ENCODE peak calls at places on chromosomes 3 and 15, in five cellular contexts. One of them, this sample, is unnamed.
A peak's percentile ranks its signal among the peaks of the same experiment; 100 is the strongest.

GRCh38 chr3:138186803-138187295 is 252 bp upstream of the ARMC8 start:
- DNase-seq in psoas muscle: peak; percentile 96
- DNase-seq in activated B cell treated with CpG ODN at 0.5 μM for 24 hours: no peak
- DNase-seq in heart left ventricle: peak; percentile 94
- DNase-seq in H9: peak; percentile 87
- DNase-seq in this sample: peak; percentile 89

GRCh38 chr3:77539014-77539413 is 499.1 kb downstream of the ROBO2 start:
- DNase-seq in activated B cell treated with CpG ODN at 0.5 μM for 24 hours: no peak
- DNase-seq in H9: no peak
- DNase-seq in psoas muscle: no peak
- DNase-seq in heart left ventricle: no peak
- DNase-seq in this sample: no peak

GRCh38 chr3:50410593-50411139 is 51.3 kb upstream of the TMEM115 start:
- DNase-seq in psoas muscle: no peak
- DNase-seq in heart left ventricle: no peak
- DNase-seq in activated B cell treated with CpG ODN at 0.5 μM for 24 hours: no peak
- DNase-seq in H9: no peak
- DNase-seq in this sample: no peak

GRCh38 chr3:87161486-87161885 is 65.6 kb upstream of the CHMP2B start:
- DNase-seq in activated B cell treated with CpG ODN at 0.5 μM for 24 hours: no peak
- DNase-seq in H9: no peak
- DNase-seq in heart left ventricle: no peak
- DNase-seq in psoas muscle: no peak
- DNase-seq in this sample: no peak

GRCh38 chr15:82137261-82137660 is 91.4 kb upstream of the MEX3B start:
- DNase-seq in heart left ventricle: no peak
- DNase-seq in H9: no peak
- DNase-seq in psoas muscle: no peak
- DNase-seq in activated B cell treated with CpG ODN at 0.5 μM for 24 hours: no peak
- DNase-seq in this sample: no peak

GRCh38 chr3:53566450-53567145 is 72.2 kb downstream of the CACNA1D start:
- DNase-seq in H9: no peak
- DNase-seq in activated B cell treated with CpG ODN at 0.5 μM for 24 hours: no peak
- DNase-seq in heart left ventricle: no peak
- DNase-seq in psoas muscle: no peak
- DNase-seq in this sample: no peak

GRCh38 chr15:39270221-39270835 is 310.6 kb upstream of the THBS1 start:
- DNase-seq in psoas muscle: no peak
- DNase-seq in H9: no peak
- DNase-seq in heart left ventricle: no peak
- DNase-seq in activated B cell treated with CpG ODN at 0.5 μM for 24 hours: no peak
- DNase-seq in this sample: no peak

GRCh38 chr15:73283341-73283962 is 85.3 kb downstream of the HCN4 start:
- DNase-seq in psoas muscle: no peak
- DNase-seq in H9: no peak
- DNase-seq in activated B cell treated with CpG ODN at 0.5 μM for 24 hours: no peak
- DNase-seq in heart left ventricle: no peak
- DNase-seq in this sample: no peak

GRCh38 chr3:2921903-2922302 is 188.3 kb downstream of the IL5RA start:
- DNase-seq in activated B cell treated with CpG ODN at 0.5 μM for 24 hours: no peak
- DNase-seq in psoas muscle: no peak
- DNase-seq in H9: no peak
- DNase-seq in heart left ventricle: no peak
- DNase-seq in this sample: no peak

GRCh38 chr3:98596087-98596486 is 2.7 kb upstream of the CPOX start:
- DNase-seq in H9: no peak
- DNase-seq in activated B cell treated with CpG ODN at 0.5 μM for 24 hours: no peak
- DNase-seq in psoas muscle: no peak
- DNase-seq in heart left ventricle: no peak
- DNase-seq in this sample: no peak

GRCh38 chr15:70875001-70875782 is 17.0 kb downstream of the THAP10 start:
- DNase-seq in H9: no peak
- DNase-seq in heart left ventricle: no peak
- DNase-seq in activated B cell treated with CpG ODN at 0.5 μM for 24 hours: no peak
- DNase-seq in psoas muscle: no peak
- DNase-seq in this sample: no peak

GRCh38 chr3:10017636-10018292 is 8.5 kb upstream of the FANCD2 start:
- DNase-seq in psoas muscle: no peak
- DNase-seq in heart left ventricle: no peak
- DNase-seq in activated B cell treated with CpG ODN at 0.5 μM for 24 hours: no peak
- DNase-seq in H9: no peak
- DNase-seq in this sample: no peak

GRCh38 chr3:106167728-106168127 is 298.9 kb upstream of the CBLB start:
- DNase-seq in H9: no peak
- DNase-seq in heart left ventricle: no peak
- DNase-seq in psoas muscle: no peak
- DNase-seq in activated B cell treated with CpG ODN at 0.5 μM for 24 hours: no peak
- DNase-seq in this sample: no peak

GRCh38 chr3:94776401-94776915 is 713.6 kb downstream of the NSUN3 start:
- DNase-seq in psoas muscle: no peak
- DNase-seq in heart left ventricle: no peak
- DNase-seq in activated B cell treated with CpG ODN at 0.5 μM for 24 hours: no peak
- DNase-seq in H9: no peak
- DNase-seq in this sample: no peak

GRCh38 chr15:50542051-50542450 is 4.4 kb downstream of the USP50 start:
- DNase-seq in heart left ventricle: no peak
- DNase-seq in activated B cell treated with CpG ODN at 0.5 μM for 24 hours: no peak
- DNase-seq in H9: no peak
- DNase-seq in psoas muscle: no peak
- DNase-seq in this sample: no peak

GRCh38 chr15:54088837-54089236 is 110.6 kb downstream of the UNC13C start:
- DNase-seq in H9: no peak
- DNase-seq in heart left ventricle: no peak
- DNase-seq in psoas muscle: no peak
- DNase-seq in activated B cell treated with CpG ODN at 0.5 μM for 24 hours: no peak
- DNase-seq in this sample: no peak

GRCh38 chr3:101310580-101311375 is 9.6 kb downstream of the IMPG2 start:
- DNase-seq in activated B cell treated with CpG ODN at 0.5 μM for 24 hours: no peak
- DNase-seq in heart left ventricle: no peak
- DNase-seq in psoas muscle: no peak
- DNase-seq in H9: no peak
- DNase-seq in this sample: no peak

GRCh38 chr15:51931638-51932037 is 39.9 kb downstream of the LEO1 start:
- DNase-seq in psoas muscle: no peak
- DNase-seq in heart left ventricle: no peak
- DNase-seq in H9: no peak
- DNase-seq in activated B cell treated with CpG ODN at 0.5 μM for 24 hours: no peak
- DNase-seq in this sample: no peak

GRCh38 chr3:64393193-64393592 is 167.9 kb upstream of the PRICKLE2 start:
- DNase-seq in H9: no peak
- DNase-seq in activated B cell treated with CpG ODN at 0.5 μM for 24 hours: no peak
- DNase-seq in heart left ventricle: no peak
- DNase-seq in psoas muscle: no peak
- DNase-seq in this sample: no peak

GRCh38 chr3:124272611-124273151 is 280.8 kb upstream of the ROPN1 start:
- DNase-seq in H9: no peak
- DNase-seq in activated B cell treated with CpG ODN at 0.5 μM for 24 hours: no peak
- DNase-seq in heart left ventricle: no peak
- DNase-seq in psoas muscle: no peak
- DNase-seq in this sample: no peak

GRCh38 chr3:67094769-67095168 is 96.7 kb downstream of the KBTBD8 start:
- DNase-seq in psoas muscle: no peak
- DNase-seq in heart left ventricle: no peak
- DNase-seq in activated B cell treated with CpG ODN at 0.5 μM for 24 hours: no peak
- DNase-seq in H9: no peak
- DNase-seq in this sample: no peak

GRCh38 chr15:76229266-76229665 is 82.0 kb downstream of the ETFA start:
- DNase-seq in psoas muscle: no peak
- DNase-seq in heart left ventricle: no peak
- DNase-seq in H9: no peak
- DNase-seq in activated B cell treated with CpG ODN at 0.5 μM for 24 hours: no peak
- DNase-seq in this sample: no peak
- TF ChIP-seq CTCF in psoas muscle: no peak
- TF ChIP-seq CTCF in heart left ventricle: no peak
- TF ChIP-seq CTCF in H9: no peak
- TF ChIP-seq CTCF in activated B cell treated with CpG ODN at 0.5 μM for 24 hours: no peak
- TF ChIP-seq CTCF in this sample: no peak

GRCh38 chr15:92050220-92050898 is 196.9 kb downstream of the SLCO3A1 start:
- DNase-seq in activated B cell treated with CpG ODN at 0.5 μM for 24 hours: no peak
- DNase-seq in H9: no peak
- DNase-seq in psoas muscle: no peak
- DNase-seq in heart left ventricle: no peak
- DNase-seq in this sample: no peak

GRCh38 chr15:92056875-92057274 is 203.4 kb downstream of the SLCO3A1 start:
- DNase-seq in H9: no peak
- DNase-seq in activated B cell treated with CpG ODN at 0.5 μM for 24 hours: no peak
- DNase-seq in heart left ventricle: no peak
- DNase-seq in psoas muscle: no peak
- DNase-seq in this sample: no peak

GRCh38 chr15:92051726-92052125 is 198.2 kb downstream of the SLCO3A1 start:
- DNase-seq in heart left ventricle: no peak
- DNase-seq in H9: no peak
- DNase-seq in activated B cell treated with CpG ODN at 0.5 μM for 24 hours: no peak
- DNase-seq in psoas muscle: no peak
- DNase-seq in this sample: no peak

GRCh38 chr15:92049290-92050008 is 195.9 kb downstream of the SLCO3A1 start:
- DNase-seq in psoas muscle: no peak
- DNase-seq in heart left ventricle: no peak
- DNase-seq in H9: no peak
- DNase-seq in activated B cell treated with CpG ODN at 0.5 μM for 24 hours: no peak
- DNase-seq in this sample: no peak

DNA sequence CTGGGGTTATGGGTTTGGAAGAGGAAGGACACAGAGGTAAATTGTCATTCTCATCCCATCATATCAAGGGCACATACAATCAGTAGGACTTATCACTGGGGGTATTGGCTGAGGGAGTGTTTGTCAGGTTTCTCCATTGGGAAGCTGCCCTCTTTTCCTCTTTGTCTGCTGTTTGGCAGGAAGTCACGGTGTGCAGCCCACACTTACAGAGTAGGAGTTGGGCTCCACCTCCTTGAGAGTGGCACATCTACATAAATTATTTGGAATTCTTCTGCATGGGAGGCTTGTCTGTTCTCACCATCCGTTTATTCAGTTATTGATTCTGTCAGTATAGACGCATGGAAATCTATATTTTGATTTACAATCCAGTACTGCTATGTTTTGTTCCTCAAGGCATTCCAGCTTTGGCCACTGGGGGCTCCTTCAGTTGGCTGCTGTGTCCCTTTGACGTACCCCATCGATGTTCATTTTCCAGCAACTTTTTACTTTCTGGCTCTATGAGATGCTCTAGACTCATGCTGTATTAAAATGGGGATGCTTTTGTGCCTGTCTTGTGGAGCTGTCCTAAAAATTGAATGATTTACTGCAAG is 200.3 kb downstream of the SLCO3A1 start:
- DNase-seq in H9: no peak
- DNase-seq in heart left ventricle: no peak
- DNase-seq in psoas muscle: no peak
- DNase-seq in activated B cell treated with CpG ODN at 0.5 μM for 24 hours: no peak
- DNase-seq in this sample: no peak
- TF ChIP-seq CTCF in H9: peak; percentile 71
- TF ChIP-seq CTCF in heart left ventricle: no peak
- TF ChIP-seq CTCF in psoas muscle: peak; percentile 5
- TF ChIP-seq CTCF in activated B cell treated with CpG ODN at 0.5 μM for 24 hours: no peak
- TF ChIP-seq CTCF in this sample: peak; percentile 45

GRCh38 chr3:125374996-125375941 is at the start of gene ZNF148:
- DNase-seq in heart left ventricle: peak; percentile 97
- DNase-seq in H9: peak; percentile 90
- DNase-seq in activated B cell treated with CpG ODN at 0.5 μM for 24 hours: peak; percentile 92
- DNase-seq in psoas muscle: peak; percentile 95
- DNase-seq in this sample: peak; percentile 83
- TF ChIP-seq CTCF in heart left ventricle: peak; percentile 9
- TF ChIP-seq CTCF in H9: no peak
- TF ChIP-seq CTCF in activated B cell treated with CpG ODN at 0.5 μM for 24 hours: no peak
- TF ChIP-seq CTCF in psoas muscle: no peak
- TF ChIP-seq CTCF in this sample: no peak

GRCh38 chr3:193593666-193594025 is 638 bp downstream of the OPA1 start:
- DNase-seq in activated B cell treated with CpG ODN at 0.5 μM for 24 hours: no peak
- DNase-seq in psoas muscle: no peak
- DNase-seq in heart left ventricle: no peak
- DNase-seq in H9: no peak
- DNase-seq in this sample: no peak

GRCh38 chr3:193590088-193590856 is 2.7 kb upstream of the OPA1 start:
- DNase-seq in psoas muscle: no peak
- DNase-seq in heart left ventricle: no peak
- DNase-seq in activated B cell treated with CpG ODN at 0.5 μM for 24 hours: no peak
- DNase-seq in H9: no peak
- DNase-seq in this sample: no peak

GRCh38 chr3:193595939-193596487 is 3.0 kb downstream of the OPA1 start:
- DNase-seq in psoas muscle: no peak
- DNase-seq in activated B cell treated with CpG ODN at 0.5 μM for 24 hours: no peak
- DNase-seq in heart left ventricle: no peak
- DNase-seq in H9: no peak
- DNase-seq in this sample: no peak

GRCh38 chr3:193594946-193595689 is 2.1 kb downstream of the OPA1 start:
- DNase-seq in heart left ventricle: no peak
- DNase-seq in activated B cell treated with CpG ODN at 0.5 μM for 24 hours: no peak
- DNase-seq in psoas muscle: no peak
- DNase-seq in H9: no peak
- DNase-seq in this sample: no peak

DNA sequence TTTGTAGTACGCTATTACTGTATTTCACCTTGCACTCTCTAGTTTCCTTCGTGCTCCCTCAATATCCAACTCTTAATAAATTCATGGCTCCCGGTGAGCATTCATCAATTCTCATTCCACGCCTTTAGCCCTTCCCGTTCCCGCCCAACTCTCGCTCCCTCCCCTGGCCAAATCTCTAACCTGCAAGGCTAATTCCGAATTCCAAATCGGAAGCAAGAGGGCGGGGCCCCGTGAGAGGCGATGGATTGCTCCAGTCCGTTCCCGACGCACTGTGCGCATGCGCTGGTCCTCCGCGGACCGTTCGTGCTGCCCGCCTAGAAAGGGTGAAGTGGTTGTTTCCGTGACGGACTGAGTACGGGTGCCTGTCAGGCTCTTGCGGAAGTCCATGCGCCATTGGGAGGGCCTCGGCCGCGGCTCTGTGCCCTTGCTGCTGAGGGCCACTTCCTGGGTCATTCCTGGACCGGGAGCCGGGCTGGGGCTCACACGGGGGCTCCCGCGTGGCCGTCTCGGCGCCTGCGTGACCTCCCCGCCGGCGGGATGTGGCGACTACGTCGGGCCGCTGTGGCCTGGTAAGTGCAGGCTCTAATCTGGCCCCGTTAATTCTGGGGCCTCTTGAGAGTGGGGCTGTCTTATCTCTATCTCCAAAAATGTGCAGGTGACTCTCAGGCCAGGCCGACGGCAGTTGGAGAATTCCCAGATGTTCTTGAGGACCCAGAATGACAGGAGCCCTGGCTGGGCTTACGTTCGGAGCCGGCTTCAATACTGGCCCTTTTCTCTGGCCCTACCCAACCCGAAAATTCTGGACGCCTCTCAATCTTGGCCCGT is at the start of gene OPA1:
- DNase-seq in psoas muscle: peak; percentile 99
- DNase-seq in H9: peak; percentile 99
- DNase-seq in heart left ventricle: peak; percentile 99
- DNase-seq in activated B cell treated with CpG ODN at 0.5 μM for 24 hours: peak; percentile 82
- DNase-seq in this sample: peak; percentile 95
- TF ChIP-seq CTCF in psoas muscle: peak; percentile 38
- TF ChIP-seq CTCF in H9: peak; percentile 48
- TF ChIP-seq CTCF in heart left ventricle: peak; percentile 42
- TF ChIP-seq CTCF in activated B cell treated with CpG ODN at 0.5 μM for 24 hours: no peak
- TF ChIP-seq CTCF in this sample: no peak

GRCh38 chr3:31407665-31408064 is 125.1 kb upstream of the STT3B start:
- DNase-seq in activated B cell treated with CpG ODN at 0.5 μM for 24 hours: no peak
- DNase-seq in heart left ventricle: no peak
- DNase-seq in psoas muscle: no peak
- DNase-seq in H9: no peak
- DNase-seq in this sample: no peak
- TF ChIP-seq CTCF in activated B cell treated with CpG ODN at 0.5 μM for 24 hours: no peak
- TF ChIP-seq CTCF in heart left ventricle: no peak
- TF ChIP-seq CTCF in psoas muscle: no peak
- TF ChIP-seq CTCF in H9: no peak
- TF ChIP-seq CTCF in this sample: no peak